ENCODE peak calls at places on chromosomes 11 and 22, in four cellular contexts. H is GM13976, S is colonic mucosa, X is prostate gland. P is an unnamed sample.

GRCh38 chr11:43573233-43573632 is 107.3 kb upstream of the HSD17B12 start:
- DNase-seq in H (peak), S (no peak), X (no peak), P (peak)

GRCh38 chr11:106813803-106814202 is 204.5 kb downstream of the GUCY1A2 start:
- DNase-seq in H (no peak), S (no peak), X (no peak), P (no peak)

GRCh38 chr22:37752189-37753061 is 55.3 kb upstream of the GCAT start:
- DNase-seq in H (no peak), S (peak), X (peak), P (no peak)

GRCh38 chr11:6248248-6248647 is 9.4 kb downstream of the CNGA4 start:
- DNase-seq in H (no peak), S (no peak), X (no peak), P (no peak)

GRCh38 chr11:9796276-9796675 is 132.4 kb downstream of the SWAP70 start:
- DNase-seq in H (no peak), S (no peak), X (no peak), P (no peak)

GRCh38 chr11:13210424-13210823 is 67.2 kb upstream of the BMAL1 start:
- DNase-seq in H (no peak), S (peak), X (peak), P (peak)

GRCh38 chr11:119373917-119374631 is 7.4 kb downstream of the USP2 start:
- DNase-seq in H (peak), S (peak), X (peak), P (peak)

GRCh38 chr11:6253196-6253595 is 6.4 kb upstream of the CCKBR start:
- DNase-seq in H (no peak), S (no peak), X (no peak), P (no peak)

GRCh38 chr11:73344191-73344607 is 32.0 kb upstream of the RELT start:
- DNase-seq in H (no peak), S (no peak), X (no peak), P (no peak)

GRCh38 chr11:94120946-94121345 is 7.7 kb upstream of the PANX1 start:
- DNase-seq in H (no peak), S (no peak), X (no peak), P (no peak)

GRCh38 chr22:48574776-48575566 is 1252.7 kb downstream of the BRD1 start:
- DNase-seq in H (no peak), S (peak), X (peak), P (peak)

GRCh38 chr11:7673724-7674434 is 579 bp upstream of the CYB5R2 start:
- DNase-seq in H (peak), S (peak), X (no peak), P (peak)

GRCh38 chr11:14905104-14906033 is 13.3 kb upstream of the CYP2R1 start:
- DNase-seq in H (peak), S (peak), X (peak), P (peak)

GRCh38 chr11:45982656-45983470 is 60.4 kb downstream of the LARGE2 start:
- DNase-seq in H (no peak), S (no peak), X (no peak), P (peak)

GRCh38 chr22:19271273-19271855 is 20.2 kb downstream of the CLTCL1 start:
- DNase-seq in H (no peak), S (no peak), X (peak), P (no peak)

GRCh38 chr11:17923213-17923612 is 89.6 kb downstream of the SERGEF start:
- DNase-seq in H (no peak), S (no peak), X (no peak), P (no peak)

GRCh38 chr22:49636214-49636613 is 191.5 kb downstream of the BRD1 start:
- DNase-seq in H (no peak), S (no peak), X (no peak), P (no peak)

GRCh38 chr22:22753526-22754267 is 109.3 kb downstream of the GGTLC2 start:
- DNase-seq in H (peak), S (peak), X (peak), P (peak)

GRCh38 chr11:2650343-2650867 is 49.4 kb downstream of the KCNQ1OT1 start:
- DNase-seq in H (no peak), S (no peak), X (no peak), P (no peak)

GRCh38 chr11:38791346-38791961 is 2193.4 kb upstream of the RAG2 start:
- DNase-seq in H (peak), S (peak), X (peak), P (peak)

DNA sequence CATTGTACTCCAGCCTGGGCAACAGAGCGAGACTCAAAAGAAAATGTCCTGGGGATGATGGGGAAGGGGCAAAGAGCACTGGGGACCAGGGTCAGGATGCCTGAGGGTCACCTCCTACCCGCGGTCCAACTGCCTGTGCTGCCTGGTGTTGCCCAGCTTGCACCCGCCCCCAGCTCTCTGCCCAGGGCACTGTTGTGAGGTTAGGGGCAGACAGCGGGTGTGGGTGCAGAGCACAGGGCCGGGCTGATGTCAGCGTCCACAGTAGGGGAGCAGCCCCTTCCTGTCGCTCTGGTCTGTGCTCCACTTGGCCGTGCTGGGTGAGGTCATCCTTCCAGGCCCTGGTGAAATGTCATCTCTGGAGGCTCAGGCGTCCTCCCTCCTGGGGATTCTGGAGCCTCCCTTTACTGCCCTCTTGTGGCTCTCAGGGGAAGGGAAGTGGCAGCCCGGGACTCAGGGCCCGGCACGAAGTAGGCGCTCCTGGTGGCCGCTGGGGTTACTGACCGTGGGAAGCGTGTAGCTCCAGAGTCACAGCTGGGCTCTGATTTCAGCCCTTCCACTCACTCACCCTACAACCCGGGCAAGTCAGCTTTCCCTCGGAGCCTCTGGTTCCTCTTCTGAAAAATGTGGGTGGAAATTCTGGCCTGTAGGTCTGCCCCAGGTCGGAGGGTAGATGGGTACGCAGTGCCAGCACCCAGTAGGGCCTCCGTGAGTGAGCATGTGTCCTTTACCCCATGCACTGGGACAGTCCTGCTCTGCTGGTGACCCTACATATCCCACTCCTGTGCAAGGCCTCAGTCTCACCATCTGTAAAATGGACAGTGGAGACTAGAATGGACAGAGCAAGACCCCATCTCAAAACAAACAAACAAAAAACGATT is 17.3 kb upstream of the PRR5 start:
- DNase-seq in H (peak), S (peak), X (peak), P (peak)
- TF ChIP-seq CTCF in H (peak), S (peak), X (peak), P (peak)

GRCh38 chr11:12052676-12053605 is 44.5 kb upstream of the DKK3 start:
- DNase-seq in H (no peak), S (peak), X (no peak), P (peak)
- TF ChIP-seq CTCF in H (no peak), S (no peak), X (no peak), P (no peak)

GRCh38 chr22:26314171-26314570 is 114.9 kb upstream of the ASPHD2 start:
- DNase-seq in H (no peak), S (no peak), X (no peak), P (no peak)
- TF ChIP-seq CTCF in H (no peak), S (no peak), X (no peak), P (no peak)

DNA sequence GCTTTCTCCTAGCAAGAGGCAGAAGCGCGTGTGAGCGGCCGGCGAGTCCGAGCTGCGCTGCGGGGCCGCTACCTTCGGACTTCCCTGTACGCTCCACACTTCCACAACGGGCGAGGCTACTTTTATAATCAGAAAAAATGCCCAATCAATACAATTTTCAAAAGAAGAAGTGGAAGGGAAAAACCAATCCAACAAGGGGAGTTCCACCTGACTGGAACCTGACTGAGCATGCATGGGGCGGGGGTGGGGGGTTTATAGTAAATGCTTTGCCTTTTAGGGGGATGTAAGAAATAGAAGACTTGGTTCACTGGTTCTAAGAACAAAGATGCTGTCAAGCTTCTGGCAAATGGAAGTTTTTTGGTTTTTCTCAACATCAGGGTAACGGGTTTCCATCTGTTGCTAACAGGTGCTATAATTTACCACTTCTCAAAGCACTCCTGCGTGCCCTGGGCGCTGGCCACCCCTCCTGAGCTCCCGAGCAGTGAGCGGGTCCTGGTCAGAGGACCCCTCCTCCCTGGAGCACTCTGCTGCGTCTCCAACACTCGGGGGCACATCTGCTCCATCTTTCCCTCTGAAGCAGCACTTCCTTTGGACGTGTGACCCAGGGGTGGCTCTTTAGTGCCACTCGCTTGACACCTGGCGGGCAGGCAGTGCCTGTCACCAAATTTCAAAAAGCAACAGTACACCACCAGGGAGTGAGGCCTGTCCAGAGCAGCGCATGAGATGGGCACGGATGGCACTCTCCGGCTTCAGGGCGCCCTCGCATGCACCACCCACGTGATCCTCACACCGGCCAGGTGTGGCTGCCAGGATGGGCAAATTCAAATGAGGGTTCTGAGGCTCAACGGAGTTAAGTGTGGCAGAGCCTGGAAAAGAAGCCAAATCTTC is 21.6 kb upstream of the BID start:
- DNase-seq in H (peak), S (no peak), X (no peak), P (no peak)
- TF ChIP-seq CTCF in H (peak), S (no peak), X (no peak), P (no peak)

GRCh38 chr11:870418-870817 is 27.8 kb downstream of the TSPAN4 start:
- DNase-seq in H (no peak), S (no peak), X (no peak), P (no peak)
- TF ChIP-seq CTCF in H (no peak), S (no peak), X (no peak), P (no peak)